ENCODE peak calls at places on chromosomes 5 and 9, in five cellular contexts. W, V, D, H and N are unnamed samples.

GRCh38 chr5:32450952-32451351 is 6.4 kb upstream of the ZFR start:
- DNase-seq in W (peak; percentile 29), V (no peak), D (no peak), H (no peak), N (no peak)

GRCh38 chr5:8721536-8721935 is 824.3 kb downstream of the SEMA5A start:
- DNase-seq in W (no peak), V (no peak), D (no peak), H (no peak), N (no peak)

GRCh38 chr9:14870086-14870485 is 40.1 kb downstream of the FREM1 start:
- DNase-seq in W (no peak), V (no peak), D (no peak), H (no peak), N (no peak)

GRCh38 chr9:35660966-35661413 is 2.9 kb downstream of the CCDC107 start:
- DNase-seq in W (no peak), V (peak; percentile 69), D (no peak), H (no peak), N (no peak)

GRCh38 chr9:136518623-136519022 is 27.2 kb downstream of the NOTCH1 start:
- DNase-seq in W (no peak), V (no peak), D (no peak), H (no peak), N (no peak)

GRCh38 chr9:96499257-96499656 is 49.3 kb downstream of the HABP4 start:
- DNase-seq in W (no peak), V (no peak), D (no peak), H (no peak), N (no peak)

GRCh38 chr5:58259685-58260152 is 200.2 kb downstream of the PLK2 start:
- DNase-seq in W (no peak), V (peak; percentile 34), D (no peak), H (peak; percentile 93), N (no peak)

GRCh38 chr5:122985954-122986721 is 50.4 kb downstream of the PPIC start:
- DNase-seq in W (no peak), V (no peak), D (no peak), H (no peak), N (no peak)

GRCh38 chr9:15420796-15421195 is 1.9 kb upstream of the SNAPC3 start:
- DNase-seq in W (no peak), V (no peak), D (no peak), H (no peak), N (no peak)

GRCh38 chr5:172646716-172647285 is 5.7 kb downstream of the NEURL1B start:
- DNase-seq in W (no peak), V (no peak), D (no peak), H (peak; percentile 76), N (no peak)

GRCh38 chr5:175321927-175322532 is 122.0 kb downstream of the DRD1 start:
- DNase-seq in W (no peak), V (peak; percentile 27), D (no peak), H (peak; percentile 82), N (no peak)

GRCh38 chr9:81634437-81634836 is 54.9 kb downstream of the TLE1 start:
- DNase-seq in W (no peak), V (no peak), D (no peak), H (no peak), N (no peak)

GRCh38 chr5:37740331-37741066 is 99.3 kb downstream of the GDNF start:
- DNase-seq in W (no peak), V (peak; percentile 68), D (no peak), H (no peak), N (no peak)

GRCh38 chr9:110217656-110218099 is 9.7 kb upstream of the C9orf152 start:
- DNase-seq in W (peak; percentile 42), V (peak; percentile 53), D (no peak), H (no peak), N (no peak)